ENCODE peak calls at places on chromosomes 16 and 17, in seven cellular contexts. One of them, this sample, is unnamed.

GRCh38 chr16:86343733-86344585 is 166.4 kb upstream of the FOXF1 start:
- DNase-seq in HCT116: no peak
- DNase-seq in Peyer's patch: no peak
- DNase-seq in stomach: no peak
- DNase-seq in heart left ventricle: no peak
- DNase-seq in upper lobe of left lung: no peak
- DNase-seq in A549: no peak
- DNase-seq in this sample: no peak

GRCh38 chr17:2056221-2057129 is 1.6 kb downstream of the HIC1 start:
- DNase-seq in Peyer's patch: peak
- DNase-seq in A549: no peak
- DNase-seq in HCT116: no peak
- DNase-seq in upper lobe of left lung: peak
- DNase-seq in heart left ventricle: no peak
- DNase-seq in stomach: no peak
- DNase-seq in this sample: peak

GRCh38 chr17:39928868-39929651 is 1.5 kb downstream of the LRRC3C start:
- DNase-seq in Peyer's patch: no peak
- DNase-seq in heart left ventricle: no peak
- DNase-seq in stomach: no peak
- DNase-seq in HCT116: peak
- DNase-seq in A549: peak
- DNase-seq in upper lobe of left lung: no peak
- DNase-seq in this sample: peak

GRCh38 chr17:66570353-66571195 is 264.3 kb upstream of the CACNG5 start:
- DNase-seq in A549: no peak
- DNase-seq in heart left ventricle: no peak
- DNase-seq in stomach: no peak
- DNase-seq in upper lobe of left lung: no peak
- DNase-seq in HCT116: no peak
- DNase-seq in Peyer's patch: no peak
- DNase-seq in this sample: no peak

GRCh38 chr16:15507299-15507958 is 73.0 kb downstream of the BMERB1 start:
- DNase-seq in A549: no peak
- DNase-seq in Peyer's patch: no peak
- DNase-seq in upper lobe of left lung: no peak
- DNase-seq in HCT116: no peak
- DNase-seq in heart left ventricle: no peak
- DNase-seq in stomach: no peak
- DNase-seq in this sample: no peak

GRCh38 chr16:82960923-82961322 is 334.2 kb downstream of the CDH13 start:
- DNase-seq in HCT116: no peak
- DNase-seq in Peyer's patch: no peak
- DNase-seq in upper lobe of left lung: peak
- DNase-seq in heart left ventricle: no peak
- DNase-seq in A549: no peak
- DNase-seq in stomach: no peak
- DNase-seq in this sample: no peak

GRCh38 chr16:72740346-72740745 is 307.6 kb downstream of the ZFHX3 start:
- DNase-seq in A549: no peak
- DNase-seq in stomach: no peak
- DNase-seq in HCT116: no peak
- DNase-seq in heart left ventricle: no peak
- DNase-seq in upper lobe of left lung: no peak
- DNase-seq in Peyer's patch: no peak
- DNase-seq in this sample: no peak

GRCh38 chr17:35345926-35346771 is 27.3 kb downstream of the SLFN11 start:
- DNase-seq in upper lobe of left lung: peak
- DNase-seq in A549: no peak
- DNase-seq in stomach: peak
- DNase-seq in HCT116: no peak
- DNase-seq in Peyer's patch: peak
- DNase-seq in heart left ventricle: peak
- DNase-seq in this sample: no peak

GRCh38 chr16:24013733-24014645 is 178.2 kb downstream of the PRKCB start:
- DNase-seq in Peyer's patch: peak
- DNase-seq in HCT116: no peak
- DNase-seq in stomach: peak
- DNase-seq in heart left ventricle: no peak
- DNase-seq in A549: no peak
- DNase-seq in upper lobe of left lung: no peak
- DNase-seq in this sample: no peak

GRCh38 chr17:44000141-44000860 is 4.1 kb upstream of the NAGS start:
- DNase-seq in Peyer's patch: no peak
- DNase-seq in heart left ventricle: no peak
- DNase-seq in HCT116: no peak
- DNase-seq in upper lobe of left lung: no peak
- DNase-seq in stomach: no peak
- DNase-seq in A549: no peak
- DNase-seq in this sample: peak

GRCh38 chr16:86945166-86945900 is 367.0 kb downstream of the FOXL1 start:
- DNase-seq in Peyer's patch: no peak
- DNase-seq in upper lobe of left lung: peak
- DNase-seq in stomach: no peak
- DNase-seq in heart left ventricle: no peak
- DNase-seq in HCT116: no peak
- DNase-seq in A549: no peak
- DNase-seq in this sample: no peak

GRCh38 chr17:64502021-64502420 is 4.1 kb downstream of the DDX5 start:
- DNase-seq in HCT116: no peak
- DNase-seq in heart left ventricle: no peak
- DNase-seq in A549: no peak
- DNase-seq in stomach: no peak
- DNase-seq in upper lobe of left lung: no peak
- DNase-seq in Peyer's patch: no peak
- DNase-seq in this sample: no peak

GRCh38 chr17:64503341-64503740 is 2.7 kb downstream of the DDX5 start:
- DNase-seq in upper lobe of left lung: no peak
- DNase-seq in stomach: no peak
- DNase-seq in Peyer's patch: no peak
- DNase-seq in HCT116: no peak
- DNase-seq in heart left ventricle: no peak
- DNase-seq in A549: no peak
- DNase-seq in this sample: no peak

GRCh38 chr17:64500923-64501765 is 4.3 kb upstream of the POLG2 start:
- DNase-seq in Peyer's patch: no peak
- DNase-seq in heart left ventricle: no peak
- DNase-seq in HCT116: no peak
- DNase-seq in upper lobe of left lung: no peak
- DNase-seq in A549: no peak
- DNase-seq in stomach: no peak
- DNase-seq in this sample: no peak

GRCh38 chr17:64503821-64504768 is 2.0 kb downstream of the DDX5 start:
- DNase-seq in upper lobe of left lung: no peak
- DNase-seq in A549: no peak
- DNase-seq in HCT116: no peak
- DNase-seq in stomach: no peak
- DNase-seq in heart left ventricle: no peak
- DNase-seq in Peyer's patch: no peak
- DNase-seq in this sample: no peak

DNA sequence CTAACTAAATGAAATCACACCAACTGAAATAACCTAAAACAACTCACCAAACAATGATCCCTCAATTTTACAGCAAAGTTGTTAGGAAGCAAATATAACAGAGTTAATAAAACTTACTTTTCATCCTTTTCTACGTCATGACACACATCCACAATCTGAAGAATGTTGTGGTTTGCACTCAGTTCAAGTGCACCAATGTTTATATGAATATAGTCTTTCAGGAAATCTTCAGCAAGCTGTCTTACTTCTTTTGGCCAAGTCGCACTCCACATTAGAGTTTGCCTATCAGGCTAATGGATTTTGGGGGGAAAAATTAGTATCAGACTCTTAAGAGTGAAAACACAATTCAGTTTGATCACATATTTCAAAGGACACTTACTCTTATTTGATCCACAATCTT is 3.3 kb downstream of the DDX5 start:
- DNase-seq in A549: no peak
- DNase-seq in HCT116: no peak
- DNase-seq in stomach: no peak
- DNase-seq in Peyer's patch: no peak
- DNase-seq in upper lobe of left lung: no peak
- DNase-seq in heart left ventricle: no peak
- DNase-seq in this sample: no peak
- TF ChIP-seq POLR2A in A549: no peak
- TF ChIP-seq POLR2A in HCT116: no peak
- TF ChIP-seq POLR2A in stomach: no peak
- TF ChIP-seq POLR2A in Peyer's patch: no peak
- TF ChIP-seq POLR2A in upper lobe of left lung: no peak
- TF ChIP-seq POLR2A in heart left ventricle: no peak
- TF ChIP-seq POLR2A in this sample: peak

GRCh38 chr17:15999141-15999973 is at the start of the genes TTC19 and ZSWIM7:
- DNase-seq in upper lobe of left lung: peak
- DNase-seq in Peyer's patch: peak
- DNase-seq in A549: peak
- DNase-seq in heart left ventricle: peak
- DNase-seq in HCT116: peak
- DNase-seq in stomach: peak
- DNase-seq in this sample: peak
- TF ChIP-seq POLR2A in upper lobe of left lung: peak
- TF ChIP-seq POLR2A in Peyer's patch: peak
- TF ChIP-seq POLR2A in A549: peak
- TF ChIP-seq POLR2A in heart left ventricle: peak
- TF ChIP-seq POLR2A in HCT116: peak
- TF ChIP-seq POLR2A in stomach: no peak
- TF ChIP-seq POLR2A in this sample: peak

DNA sequence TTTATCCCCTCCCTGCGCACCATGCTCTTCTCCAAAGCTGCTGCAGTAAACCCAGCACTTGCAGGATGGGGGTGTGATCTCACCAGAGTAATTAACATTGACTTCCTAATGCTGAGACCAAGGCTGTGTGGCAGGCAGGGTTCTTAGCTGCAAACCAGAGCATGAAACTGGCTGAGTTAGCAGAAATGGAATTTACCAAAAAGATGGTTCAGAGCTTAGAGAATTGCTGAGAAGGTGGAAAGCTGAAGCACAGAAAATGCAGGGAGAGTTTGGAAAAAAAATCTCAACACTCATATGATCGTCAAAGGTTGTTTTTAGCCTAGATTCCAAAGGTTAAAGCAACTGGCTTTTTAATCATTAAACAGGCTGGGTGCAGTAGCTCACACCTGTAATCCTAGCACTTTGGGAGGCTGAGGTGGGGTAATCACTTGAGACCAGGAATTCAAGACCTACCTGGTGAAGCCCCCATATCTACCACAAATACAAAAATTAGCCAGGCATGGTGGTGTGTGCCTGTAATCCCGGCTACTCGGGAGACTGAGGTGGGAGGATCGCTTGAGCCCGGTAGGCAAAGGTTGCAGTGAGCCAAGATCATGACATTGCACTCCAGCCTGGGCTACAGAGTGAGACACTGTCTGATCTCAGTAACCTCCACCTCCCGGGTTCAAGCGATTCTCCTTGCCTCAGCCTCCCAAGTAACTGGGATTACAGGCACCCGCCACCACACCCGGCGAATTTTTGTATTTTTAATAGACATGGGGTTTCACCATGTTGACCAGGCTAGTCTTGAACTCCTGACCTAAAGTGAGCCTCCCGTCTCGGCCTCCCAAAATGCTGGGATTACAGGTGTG is 6.0 kb upstream of the TXNDC11 start:
- DNase-seq in upper lobe of left lung: no peak
- DNase-seq in HCT116: no peak
- DNase-seq in A549: no peak
- DNase-seq in stomach: no peak
- DNase-seq in heart left ventricle: no peak
- DNase-seq in Peyer's patch: peak
- DNase-seq in this sample: no peak
- TF ChIP-seq POLR2A in upper lobe of left lung: no peak
- TF ChIP-seq POLR2A in HCT116: no peak
- TF ChIP-seq POLR2A in A549: no peak
- TF ChIP-seq POLR2A in stomach: no peak
- TF ChIP-seq POLR2A in heart left ventricle: no peak
- TF ChIP-seq POLR2A in Peyer's patch: no peak
- TF ChIP-seq POLR2A in this sample: no peak

DNA sequence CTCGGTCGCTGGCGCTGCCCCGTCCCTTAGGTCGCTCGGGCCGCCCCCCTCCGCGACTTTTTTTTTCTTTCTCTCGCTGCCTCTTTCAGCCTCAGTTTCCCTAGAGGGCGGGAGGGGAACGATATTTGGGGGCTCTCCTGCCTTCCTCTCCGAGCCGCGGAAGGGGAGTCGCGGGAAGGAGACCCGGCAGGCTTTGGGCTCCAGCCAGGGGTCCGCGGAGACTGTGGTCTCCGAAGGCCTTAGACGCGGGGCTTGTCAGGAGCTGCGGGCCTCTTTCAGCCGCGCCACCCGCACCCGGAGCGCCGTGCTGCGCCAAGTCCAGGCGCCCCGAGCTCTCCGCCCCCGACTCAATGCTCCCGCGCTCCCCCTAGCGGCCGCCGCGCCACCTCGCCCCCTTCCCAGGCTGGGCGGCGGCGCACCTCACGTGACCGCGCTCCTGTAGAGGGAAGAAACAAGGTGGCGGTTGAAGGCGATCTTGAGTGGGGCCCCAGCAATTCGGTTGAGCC is at the start of gene LRRC37B:
- DNase-seq in A549: peak
- DNase-seq in Peyer's patch: peak
- DNase-seq in heart left ventricle: peak
- DNase-seq in stomach: peak
- DNase-seq in upper lobe of left lung: peak
- DNase-seq in HCT116: peak
- DNase-seq in this sample: peak
- TF ChIP-seq POLR2A in A549: peak
- TF ChIP-seq POLR2A in Peyer's patch: peak
- TF ChIP-seq POLR2A in heart left ventricle: no peak
- TF ChIP-seq POLR2A in stomach: no peak
- TF ChIP-seq POLR2A in upper lobe of left lung: no peak
- TF ChIP-seq POLR2A in HCT116: no peak
- TF ChIP-seq POLR2A in this sample: no peak

GRCh38 chr16:21157632-21158031 is 842 bp upstream of the LDAF1 start:
- DNase-seq in stomach: no peak
- DNase-seq in upper lobe of left lung: no peak
- DNase-seq in HCT116: no peak
- DNase-seq in A549: no peak
- DNase-seq in Peyer's patch: no peak
- DNase-seq in heart left ventricle: no peak
- DNase-seq in this sample: no peak

GRCh38 chr16:21160276-21160675 is 1.8 kb downstream of the LDAF1 start:
- DNase-seq in stomach: no peak
- DNase-seq in Peyer's patch: no peak
- DNase-seq in heart left ventricle: no peak
- DNase-seq in HCT116: no peak
- DNase-seq in A549: no peak
- DNase-seq in upper lobe of left lung: no peak
- DNase-seq in this sample: no peak

GRCh38 chr16:21158208-21159110 is at the start of gene LDAF1:
- DNase-seq in stomach: peak
- DNase-seq in HCT116: peak
- DNase-seq in upper lobe of left lung: peak
- DNase-seq in Peyer's patch: peak
- DNase-seq in A549: peak
- DNase-seq in heart left ventricle: peak
- DNase-seq in this sample: peak

GRCh38 chr16:21161211-21161610 is 2.7 kb downstream of the LDAF1 start:
- DNase-seq in A549: no peak
- DNase-seq in HCT116: no peak
- DNase-seq in Peyer's patch: no peak
- DNase-seq in upper lobe of left lung: no peak
- DNase-seq in stomach: no peak
- DNase-seq in heart left ventricle: peak
- DNase-seq in this sample: no peak

GRCh38 chr16:21159281-21159951 is 942 bp downstream of the LDAF1 start:
- DNase-seq in A549: no peak
- DNase-seq in HCT116: no peak
- DNase-seq in upper lobe of left lung: peak
- DNase-seq in heart left ventricle: peak
- DNase-seq in Peyer's patch: peak
- DNase-seq in stomach: peak
- DNase-seq in this sample: peak
- TF ChIP-seq POLR2A in A549: no peak
- TF ChIP-seq POLR2A in HCT116: no peak
- TF ChIP-seq POLR2A in upper lobe of left lung: no peak
- TF ChIP-seq POLR2A in heart left ventricle: no peak
- TF ChIP-seq POLR2A in Peyer's patch: no peak
- TF ChIP-seq POLR2A in stomach: no peak
- TF ChIP-seq POLR2A in this sample: no peak

This sample was measured in erythroblast.